ENCODE peak calls at places on chromosomes 12 and 14, in six cellular contexts. One of them, this sample, is unnamed.

GRCh38 chr12:94707892-94708291 is 57.5 kb upstream of the TMCC3 start:
- DNase-seq in HFF-Myc: no peak
- DNase-seq in KBM-7: no peak
- DNase-seq in WTC11: no peak
- DNase-seq in body of pancreas: peak; percentile 15
- DNase-seq in fibroblast of pulmonary artery: peak; percentile 78
- DNase-seq in this sample: no peak

GRCh38 chr14:22388669-22389625 is 200.1 kb downstream of the DAD1 start:
- DNase-seq in fibroblast of pulmonary artery: peak; percentile 16
- DNase-seq in body of pancreas: no peak
- DNase-seq in KBM-7: no peak
- DNase-seq in WTC11: no peak
- DNase-seq in HFF-Myc: no peak
- DNase-seq in this sample: no peak

GRCh38 chr12:52005903-52006703 is 643 bp upstream of the TAMALIN start:
- DNase-seq in KBM-7: peak; percentile 79
- DNase-seq in WTC11: peak; percentile 41
- DNase-seq in HFF-Myc: no peak
- DNase-seq in body of pancreas: peak; percentile 42
- DNase-seq in fibroblast of pulmonary artery: no peak
- DNase-seq in this sample: peak; percentile 72

GRCh38 chr14:94665121-94665520 is 52.9 kb downstream of the SERPINA3 start:
- DNase-seq in HFF-Myc: no peak
- DNase-seq in body of pancreas: no peak
- DNase-seq in WTC11: no peak
- DNase-seq in fibroblast of pulmonary artery: peak; percentile 76
- DNase-seq in KBM-7: no peak
- DNase-seq in this sample: no peak

GRCh38 chr14:34232790-34233189 is 229.2 kb downstream of the SPTSSA start:
- DNase-seq in WTC11: no peak
- DNase-seq in HFF-Myc: no peak
- DNase-seq in fibroblast of pulmonary artery: no peak
- DNase-seq in KBM-7: no peak
- DNase-seq in body of pancreas: no peak
- DNase-seq in this sample: no peak

GRCh38 chr14:21163721-21164120 is 7.9 kb upstream of the OR5AU1 start:
- DNase-seq in body of pancreas: no peak
- DNase-seq in KBM-7: no peak
- DNase-seq in WTC11: no peak
- DNase-seq in fibroblast of pulmonary artery: no peak
- DNase-seq in HFF-Myc: no peak
- DNase-seq in this sample: no peak

GRCh38 chr12:120257041-120257821 is 8.3 kb downstream of the PXN start:
- DNase-seq in KBM-7: no peak
- DNase-seq in fibroblast of pulmonary artery: peak; percentile 98
- DNase-seq in body of pancreas: peak; percentile 75
- DNase-seq in HFF-Myc: peak; percentile 75
- DNase-seq in WTC11: no peak
- DNase-seq in this sample: peak; percentile 40

GRCh38 chr14:78683206-78683605 is 513.0 kb downstream of the NRXN3 start:
- DNase-seq in HFF-Myc: no peak
- DNase-seq in WTC11: no peak
- DNase-seq in KBM-7: no peak
- DNase-seq in fibroblast of pulmonary artery: no peak
- DNase-seq in body of pancreas: no peak
- DNase-seq in this sample: no peak

GRCh38 chr14:65336191-65336591 is 76.3 kb upstream of the FUT8 start:
- DNase-seq in HFF-Myc: no peak
- DNase-seq in WTC11: no peak
- DNase-seq in KBM-7: no peak
- DNase-seq in fibroblast of pulmonary artery: peak; percentile 53
- DNase-seq in body of pancreas: no peak
- DNase-seq in this sample: no peak

GRCh38 chr12:116609236-116609635 is 50.1 kb downstream of the MAP1LC3B2 start:
- DNase-seq in fibroblast of pulmonary artery: no peak
- DNase-seq in WTC11: no peak
- DNase-seq in KBM-7: no peak
- DNase-seq in body of pancreas: no peak
- DNase-seq in HFF-Myc: no peak
- DNase-seq in this sample: no peak

GRCh38 chr14:79581912-79582576 is 629.3 kb downstream of the DIO2 start:
- DNase-seq in KBM-7: no peak
- DNase-seq in body of pancreas: no peak
- DNase-seq in fibroblast of pulmonary artery: peak; percentile 33
- DNase-seq in HFF-Myc: no peak
- DNase-seq in WTC11: no peak
- DNase-seq in this sample: no peak

GRCh38 chr12:100141666-100141997 is 1.0 kb downstream of the BLTP3B start:
- DNase-seq in HFF-Myc: peak; percentile 21
- DNase-seq in fibroblast of pulmonary artery: peak; percentile 87
- DNase-seq in body of pancreas: no peak
- DNase-seq in WTC11: no peak
- DNase-seq in KBM-7: peak; percentile 65
- DNase-seq in this sample: no peak

GRCh38 chr12:93453633-93454032 is 11.9 kb upstream of the UBE2N start:
- DNase-seq in body of pancreas: no peak
- DNase-seq in fibroblast of pulmonary artery: peak; percentile 28
- DNase-seq in HFF-Myc: no peak
- DNase-seq in KBM-7: no peak
- DNase-seq in WTC11: no peak
- DNase-seq in this sample: no peak

GRCh38 chr12:122003646-122004611 is 17.8 kb upstream of the BCL7A start:
- DNase-seq in WTC11: no peak
- DNase-seq in body of pancreas: no peak
- DNase-seq in KBM-7: no peak
- DNase-seq in HFF-Myc: peak; percentile 16
- DNase-seq in fibroblast of pulmonary artery: peak; percentile 13
- DNase-seq in this sample: no peak

GRCh38 chr12:68334136-68334535 is 2.0 kb upstream of the MDM1 start:
- DNase-seq in HFF-Myc: no peak
- DNase-seq in KBM-7: no peak
- DNase-seq in WTC11: no peak
- DNase-seq in fibroblast of pulmonary artery: no peak
- DNase-seq in body of pancreas: no peak
- DNase-seq in this sample: peak; percentile 51

GRCh38 chr12:108568653-108569154 is 6.3 kb downstream of the ISCU start:
- DNase-seq in KBM-7: no peak
- DNase-seq in body of pancreas: no peak
- DNase-seq in fibroblast of pulmonary artery: no peak
- DNase-seq in HFF-Myc: no peak
- DNase-seq in WTC11: no peak
- DNase-seq in this sample: no peak

GRCh38 chr14:61179776-61180398 is 101.3 kb downstream of the TMEM30B start:
- DNase-seq in KBM-7: no peak
- DNase-seq in WTC11: no peak
- DNase-seq in HFF-Myc: no peak
- DNase-seq in body of pancreas: no peak
- DNase-seq in fibroblast of pulmonary artery: no peak
- DNase-seq in this sample: no peak

GRCh38 chr12:49831717-49832116 is 3.5 kb upstream of the NCKAP5L start:
- DNase-seq in WTC11: no peak
- DNase-seq in HFF-Myc: no peak
- DNase-seq in fibroblast of pulmonary artery: no peak
- DNase-seq in body of pancreas: no peak
- DNase-seq in KBM-7: no peak
- DNase-seq in this sample: no peak

GRCh38 chr12:5417500-5417899 is 14.4 kb upstream of the NTF3 start:
- DNase-seq in WTC11: no peak
- DNase-seq in KBM-7: no peak
- DNase-seq in body of pancreas: no peak
- DNase-seq in fibroblast of pulmonary artery: no peak
- DNase-seq in HFF-Myc: no peak
- DNase-seq in this sample: no peak

GRCh38 chr12:122423258-122424165 is 1.0 kb upstream of the CLIP1 start:
- DNase-seq in body of pancreas: peak; percentile 54
- DNase-seq in KBM-7: peak; percentile 51
- DNase-seq in WTC11: peak; percentile 45
- DNase-seq in fibroblast of pulmonary artery: peak; percentile 53
- DNase-seq in HFF-Myc: no peak
- DNase-seq in this sample: peak; percentile 65

GRCh38 chr12:46136239-46136638 is 132.6 kb downstream of the SLC38A1 start:
- DNase-seq in fibroblast of pulmonary artery: no peak
- DNase-seq in KBM-7: no peak
- DNase-seq in HFF-Myc: no peak
- DNase-seq in WTC11: no peak
- DNase-seq in body of pancreas: no peak
- DNase-seq in this sample: no peak

GRCh38 chr14:53306926-53307325 is 153.8 kb upstream of the DDHD1 start:
- DNase-seq in WTC11: no peak
- DNase-seq in fibroblast of pulmonary artery: peak; percentile 33
- DNase-seq in KBM-7: peak; percentile 13
- DNase-seq in body of pancreas: no peak
- DNase-seq in HFF-Myc: no peak
- DNase-seq in this sample: no peak

GRCh38 chr12:233615-233968 is 19.6 kb upstream of the SLC6A12 start:
- DNase-seq in KBM-7: no peak
- DNase-seq in body of pancreas: no peak
- DNase-seq in fibroblast of pulmonary artery: no peak
- DNase-seq in WTC11: no peak
- DNase-seq in HFF-Myc: no peak
- DNase-seq in this sample: no peak

GRCh38 chr14:50321009-50321660 is 9.0 kb downstream of the DMAC2L start:
- DNase-seq in fibroblast of pulmonary artery: peak; percentile 98
- DNase-seq in KBM-7: peak; percentile 84
- DNase-seq in WTC11: peak; percentile 47
- DNase-seq in HFF-Myc: peak; percentile 82
- DNase-seq in body of pancreas: peak; percentile 73
- DNase-seq in this sample: peak; percentile 50

This sample was measured in H9.